ENCODE peak calls at places on chromosome 14, in six cellular contexts. Q is brain microvascular endothelial cell, B is GM12865, C is AG10803, K is tibial artery, O is GM13977. M is an unnamed sample.

GRCh38 chr14:81095539-81095938 is 125.2 kb downstream of the GTF2A1 start:
- DNase-seq in Q (no peak), B (no peak), C (no peak), K (no peak), O (no peak), M (no peak)

GRCh38 chr14:50762001-50762930 is 68.7 kb downstream of the NIN start:
- DNase-seq in Q (peak; percentile 89), B (peak; percentile 82), C (peak; percentile 79), K (no peak), O (peak; percentile 72), M (peak; percentile 69)

GRCh38 chr14:86035882-86036281 is 505.9 kb downstream of the FLRT2 start:
- DNase-seq in Q (no peak), B (peak; percentile 9), C (peak; percentile 4), K (no peak), O (peak; percentile 4), M (peak; percentile 3)

GRCh38 chr14:59123975-59124374 is 64.5 kb upstream of the DAAM1 start:
- DNase-seq in Q (no peak), B (no peak), C (peak; percentile 40), K (no peak), O (no peak), M (no peak)

GRCh38 chr14:67370830-67371229 is 10.7 kb downstream of the EIF2S1 start:
- DNase-seq in Q (peak; percentile 52), B (no peak), C (no peak), K (no peak), O (no peak), M (no peak)

GRCh38 chr14:55807536-55807935 is 227.5 kb downstream of the KTN1 start:
- DNase-seq in Q (no peak), B (peak; percentile 7), C (no peak), K (no peak), O (no peak), M (no peak)

GRCh38 chr14:106547735-106548550 is 1021.6 kb downstream of the TMEM121 start:
- DNase-seq in Q (no peak), B (no peak), C (no peak), K (no peak), O (no peak), M (no peak)

GRCh38 chr14:31556191-31556590 is 5.0 kb upstream of the NUBPL start:
- DNase-seq in Q (no peak), B (no peak), C (no peak), K (no peak), O (no peak), M (no peak)

GRCh38 chr14:22882529-22883190 is 362 bp upstream of the REM2 start:
- DNase-seq in Q (peak; percentile 42), B (no peak), C (peak; percentile 18), K (peak; percentile 48), O (no peak), M (peak; percentile 40)

GRCh38 chr14:101228949-101229541 is 325.5 kb upstream of the RTL1 start:
- DNase-seq in Q (no peak), B (no peak), C (no peak), K (peak; percentile 61), O (no peak), M (no peak)

GRCh38 chr14:20606190-20606901 is 15.2 kb upstream of the RNASE12 start:
- DNase-seq in Q (peak; percentile 53), B (no peak), C (peak; percentile 12), K (no peak), O (no peak), M (no peak)

GRCh38 chr14:96629558-96630222 is 127.5 kb downstream of the PAPOLA start:
- DNase-seq in Q (no peak), B (no peak), C (no peak), K (peak; percentile 47), O (no peak), M (no peak)

GRCh38 chr14:55136241-55136640 is 7.2 kb downstream of the LGALS3 start:
- DNase-seq in Q (peak; percentile 32), B (no peak), C (peak; percentile 75), K (no peak), O (no peak), M (no peak)

GRCh38 chr14:60618200-60618599 is 31.1 kb downstream of the SIX1 start:
- DNase-seq in Q (no peak), B (no peak), C (no peak), K (no peak), O (no peak), M (no peak)

GRCh38 chr14:44149597-44149996 is 357.5 kb downstream of the FSCB start:
- DNase-seq in Q (no peak), B (peak; percentile 0), C (no peak), K (no peak), O (no peak), M (no peak)

GRCh38 chr14:100531591-100532121 is 55.6 kb downstream of the BEGAIN start:
- DNase-seq in Q (no peak), B (no peak), C (no peak), K (no peak), O (peak; percentile 11), M (no peak)

GRCh38 chr14:24425704-24426103 is 3.8 kb downstream of the CBLN3 start:
- DNase-seq in Q (peak; percentile 81), B (no peak), C (peak; percentile 82), K (no peak), O (no peak), M (no peak)

GRCh38 chr14:23402296-23403138 is 5.6 kb downstream of the MYH6 start:
- DNase-seq in Q (no peak), B (no peak), C (no peak), K (no peak), O (no peak), M (no peak)

GRCh38 chr14:54450535-54450934 is 9.4 kb upstream of the CNIH1 start:
- DNase-seq in Q (no peak), B (peak; percentile 70), C (peak; percentile 86), K (no peak), O (no peak), M (peak; percentile 55)

GRCh38 chr14:94145902-94146527 is 16.6 kb upstream of the IFI27L2 start:
- DNase-seq in Q (no peak), B (peak; percentile 49), C (no peak), K (no peak), O (no peak), M (no peak)

GRCh38 chr14:99268776-99269510 is 3.1 kb downstream of the BCL11B start:
- DNase-seq in Q (no peak), B (no peak), C (no peak), K (peak; percentile 25), O (no peak), M (no peak)

GRCh38 chr14:100015251-100015655 is 50.0 kb upstream of the EVL start:
- DNase-seq in Q (no peak), B (peak; percentile 67), C (no peak), K (no peak), O (peak; percentile 47), M (peak; percentile 63)

GRCh38 chr14:79947440-79947839 is 263.9 kb downstream of the DIO2 start:
- DNase-seq in Q (no peak), B (no peak), C (no peak), K (no peak), O (no peak), M (no peak)

GRCh38 chr14:79951572-79951971 is 259.7 kb downstream of the DIO2 start:
- DNase-seq in Q (no peak), B (no peak), C (no peak), K (no peak), O (no peak), M (no peak)

DNA sequence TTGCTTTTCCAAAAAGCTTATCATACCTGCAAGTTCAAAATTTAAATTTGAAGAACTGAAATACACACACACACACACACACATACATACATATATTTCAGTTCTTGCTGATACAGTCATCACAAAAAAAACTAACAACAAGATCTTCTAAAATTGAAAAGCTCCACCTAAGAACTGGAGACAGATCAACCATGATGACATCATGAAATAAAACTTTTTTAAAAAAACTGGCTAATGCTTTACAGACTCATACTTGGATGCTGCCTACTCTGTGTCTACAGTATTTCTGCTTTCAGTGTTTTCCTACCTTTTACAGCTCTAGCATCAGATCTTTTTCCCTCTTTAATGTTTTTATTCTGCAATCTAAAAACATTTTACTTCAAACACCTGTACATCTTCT is 261.4 kb downstream of the DIO2 start:
- DNase-seq in Q (no peak), B (no peak), C (no peak), K (no peak), O (no peak), M (no peak)
- TF ChIP-seq CTCF in Q (no peak), B (no peak), C (no peak), K (no peak), O (no peak), M (no peak)

GRCh38 chr14:87264386-87264785 is 728.6 kb downstream of the GALC start:
- DNase-seq in Q (no peak), B (no peak), C (no peak), K (no peak), O (no peak), M (no peak)
- TF ChIP-seq CTCF in Q (no peak), B (no peak), C (no peak), K (no peak), O (no peak), M (no peak)

DNA sequence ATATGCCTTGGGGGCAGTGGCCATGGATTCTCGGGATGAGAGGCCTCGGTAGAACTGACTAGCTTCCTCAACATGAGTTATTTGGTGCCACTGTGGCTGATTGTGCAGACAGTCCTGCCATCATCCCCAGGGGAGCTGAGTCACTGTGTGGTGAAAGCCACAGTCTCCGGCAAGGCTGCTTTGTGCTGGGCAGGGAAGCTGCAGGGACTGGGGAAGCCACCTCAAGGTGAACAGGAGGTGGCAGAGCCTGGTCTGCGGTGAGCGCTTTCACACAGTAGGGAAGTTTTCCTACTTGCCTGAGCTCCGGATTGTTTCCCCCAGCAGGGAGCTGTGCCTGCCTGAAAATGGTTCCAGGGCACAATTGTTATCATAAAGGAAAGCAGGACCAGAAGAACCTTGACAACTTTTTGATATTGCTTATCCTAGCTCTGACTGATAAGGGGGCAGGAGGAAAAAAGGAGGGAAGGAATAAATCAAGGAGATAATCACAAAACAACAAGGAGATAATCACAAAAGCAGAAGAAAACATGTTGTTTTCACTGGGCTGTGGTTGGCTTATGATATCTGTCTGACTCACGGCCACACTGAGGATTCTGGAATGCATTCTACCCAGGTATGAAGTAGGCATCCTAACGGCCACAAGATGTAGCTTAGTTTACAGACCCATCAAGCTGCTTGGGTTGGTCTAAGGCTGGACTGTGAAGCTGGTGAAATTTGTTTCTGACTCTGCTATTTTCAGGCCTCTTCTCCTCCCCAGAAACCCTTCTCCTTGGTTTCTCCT is 32.2 kb upstream of the GNG2 start:
- DNase-seq in Q (peak; percentile 67), B (peak; percentile 77), C (peak; percentile 61), K (no peak), O (peak; percentile 19), M (peak; percentile 34)
- TF ChIP-seq CTCF in Q (peak; percentile 19), B (no peak), C (no peak), K (no peak), O (no peak), M (no peak)

DNA sequence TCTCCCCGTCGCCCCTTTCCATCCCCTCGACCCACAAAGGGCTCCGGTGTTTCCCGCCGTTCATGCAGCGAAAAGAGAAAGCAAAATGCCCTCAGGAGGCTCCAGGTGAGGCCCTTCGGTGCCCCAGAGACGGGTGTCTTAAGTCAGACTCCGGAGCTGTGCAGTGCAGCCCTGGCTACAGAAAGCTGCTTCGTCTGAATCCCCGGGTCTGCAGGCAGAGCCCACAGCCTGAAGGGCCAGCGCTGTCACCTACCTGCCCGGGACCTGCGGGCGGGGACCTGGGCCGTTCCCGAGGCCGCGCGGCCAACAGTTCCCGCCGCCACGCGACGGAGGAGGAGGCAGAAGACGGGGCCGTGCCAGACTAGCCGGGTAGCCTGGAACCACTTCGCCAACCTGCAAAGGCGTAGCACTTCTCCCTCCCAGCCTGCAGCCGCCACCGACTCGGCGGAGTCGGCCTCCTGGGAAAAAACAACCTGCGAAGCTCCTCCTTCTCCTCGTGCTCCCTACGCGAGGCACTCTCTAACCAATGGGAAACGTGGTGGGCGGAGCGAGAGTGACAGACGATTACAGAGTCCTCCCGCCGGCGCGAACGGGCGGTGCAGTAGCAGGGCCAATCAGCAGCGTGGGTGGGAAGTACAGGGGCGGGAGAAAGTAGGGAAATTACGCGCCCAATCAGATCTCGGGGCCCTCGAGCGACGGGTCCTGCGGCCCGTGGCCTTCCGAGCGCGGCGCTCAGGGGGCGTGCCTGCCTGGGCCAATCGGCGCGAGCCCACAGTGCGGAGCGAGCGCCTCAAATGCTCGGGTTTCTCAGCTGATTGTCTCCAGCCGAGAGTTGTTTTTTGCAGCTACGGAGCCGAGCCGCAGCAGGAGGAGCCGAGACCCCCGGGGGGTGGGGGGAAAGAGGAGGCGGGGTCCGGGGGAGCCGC is at the start of the genes GPR137C and TXNDC16:
- DNase-seq in Q (peak; percentile 99), B (peak; percentile 99), C (peak; percentile 98), K (peak; percentile 100), O (peak; percentile 98), M (peak; percentile 98)
- TF ChIP-seq CTCF in Q (no peak), B (no peak), C (peak; percentile 0), K (no peak), O (no peak), M (no peak)